ENCODE peak calls at places on chromosomes 4 and X, in seven cellular contexts. G is CD4-positive, alpha-beta memory T cell; T is tibial nerve; P is psoas muscle; K is thoracic aorta; Q is sigmoid colon; N is fibroblast of lung. U is an unnamed sample. For H3K4me1, the result is how much of the 10 kb centered on the place peaks cover.

GRCh38 chrX:72100824-72101351 is 30.8 kb downstream of the RTL5 start:
- DNase-seq in N (no peak), T (no peak), G (peak), P (no peak), Q (no peak), K (no peak), U (no peak)

GRCh38 chr4:85807247-85807915 is 332.4 kb downstream of the ARHGAP24 start:
- DNase-seq in T (no peak), K (peak), N (peak), Q (no peak), G (no peak), P (peak), U (no peak)

GRCh38 chrX:18683027-18683426 is 11.1 kb upstream of the RS1 start:
- DNase-seq in Q (no peak), T (no peak), K (no peak), N (no peak), G (no peak), P (no peak), U (no peak)

GRCh38 chrX:50081282-50081955 is 119.4 kb downstream of the AKAP4 start:
- DNase-seq in K (no peak), Q (no peak), N (peak), T (no peak), P (peak), G (no peak), U (no peak)

GRCh38 chr4:148215202-148215601 is 227.0 kb downstream of the NR3C2 start:
- DNase-seq in G (no peak), Q (no peak), T (no peak), K (no peak), P (no peak), N (no peak), U (no peak)

GRCh38 chr4:48748949-48749596 is 31.0 kb downstream of the FRYL start:
- DNase-seq in G (no peak), P (no peak), T (no peak), Q (no peak), K (no peak), N (no peak), U (no peak)

GRCh38 chrX:12890467-12890866 is 16.0 kb upstream of the TLR8 start:
- DNase-seq in N (no peak), G (peak), P (no peak), Q (no peak), K (no peak), T (no peak), U (no peak)

GRCh38 chrX:20412871-20413486 is 146.3 kb upstream of the RPS6KA3 start:
- DNase-seq in K (no peak), Q (no peak), G (peak), T (peak), N (no peak), P (no peak), U (no peak)

GRCh38 chr4:39151120-39151713 is 31.1 kb upstream of the WDR19 start:
- DNase-seq in K (no peak), Q (no peak), G (no peak), T (no peak), N (peak), P (no peak), U (no peak)

GRCh38 chr4:72208421-72209075 is 176.7 kb downstream of the NPFFR2 start:
- DNase-seq in K (no peak), P (no peak), G (no peak), T (no peak), Q (no peak), N (no peak), U (peak)

GRCh38 chrX:22273714-22274317 is 1.1 kb downstream of the CBLL2 start:
- DNase-seq in T (no peak), N (no peak), P (no peak), G (no peak), Q (no peak), K (no peak), U (no peak)

GRCh38 chr4:37995981-37996770 is 36.0 kb downstream of the PTTG2 start:
- DNase-seq in K (no peak), N (no peak), Q (no peak), G (no peak), P (no peak), T (no peak), U (no peak)

GRCh38 chr4:156889616-156890594 is 81.7 kb downstream of the PDGFC start:
- DNase-seq in N (peak), T (peak), P (peak), K (no peak), Q (peak), G (no peak), U (peak)

GRCh38 chr4:19478791-19479190 is 772.9 kb upstream of the SLIT2 start:
- DNase-seq in G (no peak), N (peak), P (no peak), T (no peak), K (no peak), Q (no peak), U (no peak)

GRCh38 chr4:187811586-187811985 is 184.0 kb upstream of the ZFP42 start:
- DNase-seq in K (no peak), G (no peak), P (no peak), N (no peak), T (no peak), Q (no peak), U (no peak)

GRCh38 chr4:174575436-174575835 is 53.1 kb upstream of the HPGD start:
- DNase-seq in T (no peak), Q (no peak), K (no peak), P (no peak), G (no peak), N (no peak), U (no peak)

GRCh38 chr4:150080335-150080734 is 2.1 kb downstream of the DCLK2 start:
- DNase-seq in G (no peak), P (no peak), K (no peak), N (peak), Q (no peak), T (no peak), U (no peak)

GRCh38 chr4:150080875-150081274 is 2.6 kb downstream of the DCLK2 start:
- DNase-seq in T (no peak), K (no peak), Q (no peak), N (no peak), G (no peak), P (no peak), U (no peak)

GRCh38 chr4:150078041-150078995 is at the start of gene DCLK2:
- DNase-seq in P (peak), G (no peak), T (peak), N (peak), K (peak), Q (peak), U (no peak)

GRCh38 chr4:150082241-150082640 is 4.0 kb downstream of the DCLK2 start:
- DNase-seq in K (no peak), P (no peak), G (no peak), N (no peak), Q (no peak), T (no peak), U (no peak)

DNA sequence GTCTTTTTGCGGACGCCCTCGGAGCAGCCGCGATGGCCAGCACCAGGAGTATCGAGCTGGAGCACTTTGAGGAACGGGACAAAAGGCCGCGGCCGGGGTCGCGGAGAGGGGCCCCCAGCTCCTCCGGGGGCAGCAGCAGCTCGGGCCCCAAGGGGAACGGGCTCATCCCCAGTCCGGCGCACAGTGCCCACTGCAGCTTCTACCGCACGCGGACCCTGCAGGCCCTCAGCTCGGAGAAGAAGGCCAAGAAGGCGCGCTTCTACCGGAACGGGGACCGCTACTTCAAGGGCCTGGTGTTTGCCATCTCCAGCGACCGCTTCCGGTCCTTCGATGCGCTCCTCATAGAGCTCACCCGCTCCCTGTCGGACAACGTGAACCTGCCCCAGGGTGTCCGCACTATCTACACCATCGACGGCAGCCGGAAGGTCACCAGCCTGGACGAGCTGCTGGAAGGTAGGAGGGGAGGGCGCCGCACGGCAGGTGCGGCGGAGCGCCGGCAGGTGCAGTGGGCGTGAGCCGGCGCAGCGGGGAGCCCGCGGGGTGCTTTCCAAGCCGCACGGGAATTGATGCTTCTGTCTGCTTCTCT is 844 bp downstream of the DCLK2 start:
- DNase-seq in P (peak), N (peak), G (no peak), Q (peak), T (peak), K (no peak), U (no peak)
- H3K27ac ChIP-seq in P (peak), N (peak), G (no peak), Q (peak), T (peak), K (peak), U (no peak)

DNA sequence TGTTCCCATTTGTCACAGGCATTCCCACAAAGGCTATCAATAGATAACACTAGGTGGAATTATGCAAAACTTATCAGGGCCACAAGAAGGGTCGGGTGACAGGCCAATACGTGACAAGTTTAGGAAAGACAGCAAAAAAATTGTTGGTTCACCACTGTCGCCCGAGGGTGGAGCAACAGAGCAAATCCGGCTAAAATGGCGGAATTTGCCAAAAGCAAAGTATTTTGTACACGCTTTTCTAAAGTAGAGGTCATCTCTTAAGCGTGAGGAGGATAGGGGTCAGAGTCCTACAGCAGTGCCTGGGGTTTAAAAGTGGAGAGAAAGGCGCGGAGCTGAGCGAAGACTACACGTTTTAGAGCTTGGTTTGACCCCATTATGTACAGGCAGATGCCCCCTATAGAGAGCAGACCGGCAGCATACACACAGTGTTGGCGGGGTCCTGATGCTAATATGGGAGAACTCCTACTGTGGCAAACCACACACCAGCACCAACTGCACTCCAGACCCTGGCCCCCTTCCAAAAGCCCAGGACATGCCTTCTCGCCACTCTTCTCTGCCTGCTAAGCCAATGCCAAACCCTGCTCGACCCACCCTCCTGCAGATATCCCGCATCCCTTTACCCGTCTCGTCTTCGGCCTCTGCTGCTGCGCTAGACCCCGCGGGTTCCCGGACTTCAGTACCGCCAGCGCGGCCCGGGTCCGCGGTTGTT is 733 bp downstream of the CCNA2 start:
- DNase-seq in T (no peak), G (peak), P (no peak), N (peak), K (peak), Q (peak), U (no peak)
- H3K4me1 ChIP-seq in T (under half), G (under half), P (under half), N (under half), K (under half), Q (under half), U (under half)

GRCh38 chr4:87853891-87854290 is 21.1 kb downstream of the MEPE start:
- DNase-seq in G (no peak), N (no peak), T (no peak), P (no peak), Q (no peak), K (no peak), U (no peak)
- H3K27ac ChIP-seq in G (no peak), N (no peak), T (no peak), P (no peak), Q (no peak), K (no peak), U (no peak)

DNA sequence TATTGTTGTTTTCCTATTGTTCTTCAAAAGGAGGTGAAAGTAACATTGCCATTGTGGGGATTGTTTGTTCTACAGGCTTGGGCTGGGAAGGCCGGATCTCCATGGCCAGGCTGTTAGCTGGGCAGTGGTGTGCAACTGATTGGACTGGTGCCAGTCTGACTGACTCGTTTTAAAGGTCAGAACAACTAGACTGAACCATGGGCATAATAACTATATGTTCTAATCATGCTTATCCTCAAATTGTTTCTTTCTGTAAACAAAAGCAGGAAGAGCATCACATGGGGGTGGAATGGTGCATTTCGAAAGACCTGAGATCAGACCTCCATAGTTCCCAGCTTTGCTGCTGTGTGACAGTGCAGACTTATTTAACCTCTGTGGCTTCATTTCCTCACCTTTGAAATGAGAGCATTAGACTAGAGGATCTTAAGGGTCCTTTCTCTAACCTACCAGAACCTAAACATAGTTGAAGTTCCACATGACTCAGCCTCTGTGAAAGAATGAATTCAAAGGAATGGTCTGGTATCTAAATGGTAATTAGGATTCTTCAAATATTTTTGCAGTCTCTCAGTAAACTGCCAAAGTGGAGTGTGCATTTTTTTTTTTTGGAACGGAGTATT is 66.7 kb upstream of the PGRMC2 start:
- DNase-seq in P (no peak), K (no peak), T (peak), G (no peak), N (peak), Q (no peak), U (peak)
- H3K4me1 ChIP-seq in P (under half), K (under half), T (under half), G (under half), N (under half), Q (under half), U (under half)

GRCh38 chrX:110181459-110182137 is 136.3 kb downstream of the AMMECR1 start:
- DNase-seq in P (no peak), T (no peak), G (no peak), K (no peak), N (no peak), Q (no peak), U (no peak)
- H3K27ac ChIP-seq in P (no peak), T (no peak), G (no peak), K (no peak), N (no peak), Q (no peak), U (peak)

GRCh38 chr4:151667025-151667424 is 93.8 kb downstream of the GATB start:
- DNase-seq in K (no peak), T (no peak), P (no peak), G (no peak), Q (no peak), N (peak), U (no peak)
- H3K4me1 ChIP-seq in K (under half), T (under half), P (half or more), G (under half), Q (under half), N (under half), U (under half)

GRCh38 chr4:185933078-185933581 is 121.1 kb upstream of the SORBS2 start:
- DNase-seq in Q (no peak), T (no peak), P (no peak), G (no peak), K (peak), N (no peak), U (no peak)
- H3K27ac ChIP-seq in Q (no peak), T (no peak), P (no peak), G (no peak), K (peak), N (no peak), U (no peak)

DNA sequence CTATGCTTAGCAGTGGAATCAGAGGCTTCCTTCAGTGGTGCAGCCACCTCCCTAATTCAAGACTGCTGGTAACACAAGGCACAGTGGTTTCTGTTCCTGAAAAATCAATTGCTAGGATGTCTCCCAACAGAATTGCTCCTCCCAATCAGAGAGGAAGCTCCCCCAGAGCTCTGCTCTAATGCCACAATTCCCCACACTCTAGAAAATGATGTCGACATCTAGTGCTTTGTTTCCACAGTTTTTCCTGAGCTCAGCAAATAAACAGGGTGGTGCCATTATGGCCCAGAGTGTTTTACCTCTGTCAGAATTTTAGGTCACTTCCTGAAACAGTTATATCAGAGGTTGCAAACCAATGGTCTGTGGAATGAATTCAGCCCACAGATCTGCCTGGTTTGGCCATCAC is 24.7 kb downstream of the TAB3 start:
- DNase-seq in T (no peak), G (no peak), Q (no peak), N (peak), K (no peak), P (no peak), U (no peak)
- H3K4me1 ChIP-seq in T (under half), G (under half), Q (under half), N (under half), K (under half), P (under half), U (under half)

GRCh38 chrX:107738272-107738671 is 37.3 kb downstream of the TSC22D3 start:
- DNase-seq in N (no peak), K (no peak), Q (no peak), T (no peak), P (no peak), G (no peak), U (no peak)

GRCh38 chrX:107738768-107739167 is 36.8 kb downstream of the TSC22D3 start:
- DNase-seq in T (no peak), K (no peak), G (no peak), Q (no peak), P (no peak), N (no peak), U (no peak)

GRCh38 chrX:107739541-107739940 is 36.0 kb downstream of the TSC22D3 start:
- DNase-seq in N (no peak), K (no peak), G (no peak), Q (no peak), T (no peak), P (no peak), U (no peak)

GRCh38 chrX:107734646-107735045 is 40.9 kb downstream of the TSC22D3 start:
- DNase-seq in Q (no peak), P (no peak), G (no peak), T (no peak), K (no peak), N (no peak), U (no peak)

GRCh38 chrX:107736781-107737531 is 38.6 kb downstream of the TSC22D3 start:
- DNase-seq in Q (no peak), T (no peak), P (no peak), G (no peak), N (no peak), K (no peak), U (no peak)
- H3K27ac ChIP-seq in Q (peak), T (peak), P (peak), G (no peak), N (no peak), K (no peak), U (no peak)

DNA sequence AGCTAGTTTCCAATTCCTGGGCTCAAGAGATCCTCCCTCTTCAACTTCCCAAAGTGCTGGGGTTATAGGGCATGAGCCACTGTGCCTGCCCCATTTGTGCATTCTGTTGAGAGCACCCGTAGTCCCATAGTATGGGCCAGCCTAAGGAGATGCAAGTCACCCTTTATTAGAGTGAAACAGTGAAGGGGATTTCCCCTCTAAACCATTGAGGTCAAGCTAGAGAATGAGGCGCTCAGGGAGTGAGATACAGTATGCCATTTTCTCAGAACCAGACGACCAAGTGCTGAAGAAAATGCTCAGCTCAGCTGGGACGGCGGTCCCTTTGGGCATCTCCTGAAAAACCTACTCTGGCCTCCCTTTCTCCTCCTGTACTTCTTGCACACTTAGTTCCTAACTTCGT is 18.7 kb downstream of the RNF4 start:
- DNase-seq in K (no peak), P (no peak), T (no peak), N (no peak), G (no peak), Q (no peak), U (no peak)
- H3K4me1 ChIP-seq in K (under half), P (under half), T (half or more), N (under half), G (half or more), Q (under half), U (under half)

U was measured in foreskin keratinocyte.